ENCODE peak calls at places on chromosomes 1 and 21, in nine cellular contexts. One of them, this sample, is unnamed.

GRCh38 chr1:73056826-73057225 is 774.5 kb upstream of the NEGR1 start:
- DNase-seq in heart right ventricle: no peak
- DNase-seq in lower lobe of right lung: no peak
- DNase-seq in fibroblast of the aortic adventitia: no peak
- DNase-seq in astrocyte of the cerebellum: no peak
- DNase-seq in mesothelial cell of epicardium: no peak
- DNase-seq in AG10803: no peak
- DNase-seq in GM12865: no peak
- DNase-seq in IMR-90: no peak
- DNase-seq in this sample: no peak

GRCh38 chr1:203331224-203331623 is 19.7 kb downstream of the FMOD start:
- DNase-seq in fibroblast of the aortic adventitia: no peak
- DNase-seq in mesothelial cell of epicardium: no peak
- DNase-seq in heart right ventricle: no peak
- DNase-seq in lower lobe of right lung: no peak
- DNase-seq in AG10803: no peak
- DNase-seq in astrocyte of the cerebellum: no peak
- DNase-seq in IMR-90: no peak
- DNase-seq in GM12865: no peak
- DNase-seq in this sample: no peak

GRCh38 chr1:220789532-220790147 is 2.9 kb downstream of the MTARC1 start:
- DNase-seq in fibroblast of the aortic adventitia: no peak
- DNase-seq in GM12865: no peak
- DNase-seq in mesothelial cell of epicardium: no peak
- DNase-seq in IMR-90: no peak
- DNase-seq in AG10803: peak
- DNase-seq in lower lobe of right lung: no peak
- DNase-seq in astrocyte of the cerebellum: no peak
- DNase-seq in heart right ventricle: no peak
- DNase-seq in this sample: no peak

GRCh38 chr1:229709620-229710019 is 83.6 kb downstream of the URB2 start:
- DNase-seq in IMR-90: no peak
- DNase-seq in heart right ventricle: no peak
- DNase-seq in lower lobe of right lung: no peak
- DNase-seq in astrocyte of the cerebellum: no peak
- DNase-seq in AG10803: no peak
- DNase-seq in mesothelial cell of epicardium: no peak
- DNase-seq in fibroblast of the aortic adventitia: no peak
- DNase-seq in GM12865: no peak
- DNase-seq in this sample: no peak

GRCh38 chr1:33578557-33579448 is 106.4 kb downstream of the ZSCAN20 start:
- DNase-seq in AG10803: no peak
- DNase-seq in lower lobe of right lung: no peak
- DNase-seq in mesothelial cell of epicardium: no peak
- DNase-seq in fibroblast of the aortic adventitia: no peak
- DNase-seq in astrocyte of the cerebellum: no peak
- DNase-seq in IMR-90: no peak
- DNase-seq in heart right ventricle: no peak
- DNase-seq in GM12865: no peak
- DNase-seq in this sample: no peak

GRCh38 chr1:184052194-184052559 is 647 bp downstream of the TSEN15 start:
- DNase-seq in heart right ventricle: no peak
- DNase-seq in fibroblast of the aortic adventitia: peak
- DNase-seq in astrocyte of the cerebellum: no peak
- DNase-seq in mesothelial cell of epicardium: no peak
- DNase-seq in IMR-90: no peak
- DNase-seq in GM12865: no peak
- DNase-seq in lower lobe of right lung: no peak
- DNase-seq in AG10803: peak
- DNase-seq in this sample: no peak

GRCh38 chr21:45383111-45383614 is 21.8 kb upstream of the COL18A1 start:
- DNase-seq in astrocyte of the cerebellum: no peak
- DNase-seq in fibroblast of the aortic adventitia: no peak
- DNase-seq in GM12865: no peak
- DNase-seq in heart right ventricle: no peak
- DNase-seq in lower lobe of right lung: peak
- DNase-seq in AG10803: no peak
- DNase-seq in IMR-90: no peak
- DNase-seq in mesothelial cell of epicardium: no peak
- DNase-seq in this sample: no peak

GRCh38 chr1:223364685-223365382 is 858 bp upstream of the SUSD4 start:
- DNase-seq in AG10803: no peak
- DNase-seq in mesothelial cell of epicardium: peak
- DNase-seq in IMR-90: no peak
- DNase-seq in fibroblast of the aortic adventitia: no peak
- DNase-seq in GM12865: no peak
- DNase-seq in lower lobe of right lung: no peak
- DNase-seq in heart right ventricle: peak
- DNase-seq in astrocyte of the cerebellum: no peak
- DNase-seq in this sample: no peak

GRCh38 chr1:160855181-160855981 is 7.3 kb downstream of the CD244 start:
- DNase-seq in GM12865: peak
- DNase-seq in lower lobe of right lung: no peak
- DNase-seq in astrocyte of the cerebellum: no peak
- DNase-seq in IMR-90: no peak
- DNase-seq in AG10803: no peak
- DNase-seq in mesothelial cell of epicardium: no peak
- DNase-seq in fibroblast of the aortic adventitia: no peak
- DNase-seq in heart right ventricle: no peak
- DNase-seq in this sample: no peak

GRCh38 chr1:229480500-229480899 is 27.6 kb downstream of the NUP133 start:
- DNase-seq in lower lobe of right lung: no peak
- DNase-seq in IMR-90: no peak
- DNase-seq in heart right ventricle: no peak
- DNase-seq in mesothelial cell of epicardium: no peak
- DNase-seq in AG10803: no peak
- DNase-seq in GM12865: peak
- DNase-seq in fibroblast of the aortic adventitia: no peak
- DNase-seq in astrocyte of the cerebellum: no peak
- DNase-seq in this sample: no peak

GRCh38 chr1:189686288-189686687 is 791.4 kb downstream of the BRINP3 start:
- DNase-seq in GM12865: no peak
- DNase-seq in astrocyte of the cerebellum: no peak
- DNase-seq in lower lobe of right lung: no peak
- DNase-seq in mesothelial cell of epicardium: no peak
- DNase-seq in fibroblast of the aortic adventitia: no peak
- DNase-seq in heart right ventricle: no peak
- DNase-seq in IMR-90: no peak
- DNase-seq in AG10803: no peak
- DNase-seq in this sample: no peak

GRCh38 chr1:39141925-39142324 is 62.6 kb upstream of the MACF1 start:
- DNase-seq in GM12865: no peak
- DNase-seq in IMR-90: peak
- DNase-seq in astrocyte of the cerebellum: no peak
- DNase-seq in AG10803: peak
- DNase-seq in heart right ventricle: no peak
- DNase-seq in fibroblast of the aortic adventitia: peak
- DNase-seq in lower lobe of right lung: no peak
- DNase-seq in mesothelial cell of epicardium: no peak
- DNase-seq in this sample: no peak

DNA sequence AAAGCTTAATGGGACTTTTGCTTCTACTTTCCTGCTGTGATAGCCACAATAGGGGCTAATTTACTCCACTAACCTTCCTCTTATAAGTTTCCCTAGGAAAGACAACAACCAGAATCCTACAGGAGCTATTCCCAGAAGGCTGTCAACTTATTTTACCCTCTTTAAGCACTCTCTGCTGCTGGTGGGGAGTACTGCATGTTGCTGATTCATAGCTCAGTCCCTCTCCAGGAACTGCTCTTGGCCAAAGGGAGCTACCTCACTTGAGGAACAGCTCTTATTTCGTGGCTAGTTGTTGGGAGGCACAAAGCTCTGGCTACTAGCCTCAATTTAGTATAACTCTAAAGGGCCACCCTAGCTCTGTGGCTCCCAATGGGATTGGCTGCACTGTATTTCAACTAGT is 37.2 kb downstream of the ADSS2 start:
- DNase-seq in IMR-90: peak
- DNase-seq in GM12865: no peak
- DNase-seq in heart right ventricle: no peak
- DNase-seq in mesothelial cell of epicardium: no peak
- DNase-seq in astrocyte of the cerebellum: peak
- DNase-seq in AG10803: peak
- DNase-seq in fibroblast of the aortic adventitia: peak
- DNase-seq in lower lobe of right lung: no peak
- DNase-seq in this sample: no peak
- TF ChIP-seq CTCF in IMR-90: peak
- TF ChIP-seq CTCF in GM12865: no peak
- TF ChIP-seq CTCF in heart right ventricle: no peak
- TF ChIP-seq CTCF in mesothelial cell of epicardium: no peak
- TF ChIP-seq CTCF in astrocyte of the cerebellum: peak
- TF ChIP-seq CTCF in AG10803: peak
- TF ChIP-seq CTCF in fibroblast of the aortic adventitia: peak
- TF ChIP-seq CTCF in lower lobe of right lung: no peak
- TF ChIP-seq CTCF in this sample: no peak

DNA sequence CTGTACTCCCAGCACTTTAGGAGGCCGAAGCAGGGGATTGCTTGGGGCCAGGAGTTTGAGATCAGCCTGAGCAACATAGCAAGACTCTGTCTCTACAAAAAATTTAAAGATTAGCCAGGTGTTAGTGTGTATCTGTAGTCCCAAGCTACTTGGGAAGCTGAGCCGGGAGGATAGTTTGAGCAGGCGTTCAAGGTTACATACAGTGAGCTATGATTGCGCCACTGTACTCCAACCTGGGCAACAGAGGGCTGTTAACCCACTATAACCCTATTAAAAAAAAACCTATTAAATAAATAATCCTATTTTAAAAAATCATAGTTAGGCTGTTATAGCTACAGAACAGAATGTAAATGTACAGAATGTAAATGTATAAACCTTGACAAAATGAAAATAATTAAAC is 2.2 kb downstream of the MIS18A start:
- DNase-seq in mesothelial cell of epicardium: no peak
- DNase-seq in fibroblast of the aortic adventitia: no peak
- DNase-seq in AG10803: no peak
- DNase-seq in heart right ventricle: no peak
- DNase-seq in IMR-90: no peak
- DNase-seq in astrocyte of the cerebellum: no peak
- DNase-seq in GM12865: no peak
- DNase-seq in lower lobe of right lung: no peak
- DNase-seq in this sample: no peak
- TF ChIP-seq CTCF in mesothelial cell of epicardium: no peak
- TF ChIP-seq CTCF in fibroblast of the aortic adventitia: no peak
- TF ChIP-seq CTCF in AG10803: no peak
- TF ChIP-seq CTCF in heart right ventricle: no peak
- TF ChIP-seq CTCF in IMR-90: no peak
- TF ChIP-seq CTCF in astrocyte of the cerebellum: no peak
- TF ChIP-seq CTCF in GM12865: no peak
- TF ChIP-seq CTCF in lower lobe of right lung: no peak
- TF ChIP-seq CTCF in this sample: no peak

GRCh38 chr1:232149302-232150201 is 480.4 kb downstream of the SIPA1L2 start:
- DNase-seq in IMR-90: peak
- DNase-seq in astrocyte of the cerebellum: no peak
- DNase-seq in GM12865: no peak
- DNase-seq in lower lobe of right lung: no peak
- DNase-seq in heart right ventricle: no peak
- DNase-seq in mesothelial cell of epicardium: no peak
- DNase-seq in AG10803: peak
- DNase-seq in fibroblast of the aortic adventitia: peak
- DNase-seq in this sample: no peak

GRCh38 chr1:232145768-232146167 is 484.2 kb downstream of the SIPA1L2 start:
- DNase-seq in GM12865: no peak
- DNase-seq in mesothelial cell of epicardium: no peak
- DNase-seq in AG10803: no peak
- DNase-seq in lower lobe of right lung: no peak
- DNase-seq in IMR-90: no peak
- DNase-seq in fibroblast of the aortic adventitia: no peak
- DNase-seq in heart right ventricle: no peak
- DNase-seq in astrocyte of the cerebellum: no peak
- DNase-seq in this sample: no peak

GRCh38 chr1:232144696-232145230 is 485.2 kb downstream of the SIPA1L2 start:
- DNase-seq in AG10803: no peak
- DNase-seq in GM12865: no peak
- DNase-seq in astrocyte of the cerebellum: no peak
- DNase-seq in IMR-90: no peak
- DNase-seq in lower lobe of right lung: no peak
- DNase-seq in mesothelial cell of epicardium: no peak
- DNase-seq in heart right ventricle: no peak
- DNase-seq in fibroblast of the aortic adventitia: no peak
- DNase-seq in this sample: no peak

GRCh38 chr1:232147215-232147614 is 482.7 kb downstream of the SIPA1L2 start:
- DNase-seq in GM12865: no peak
- DNase-seq in mesothelial cell of epicardium: no peak
- DNase-seq in heart right ventricle: no peak
- DNase-seq in IMR-90: no peak
- DNase-seq in AG10803: no peak
- DNase-seq in fibroblast of the aortic adventitia: no peak
- DNase-seq in lower lobe of right lung: no peak
- DNase-seq in astrocyte of the cerebellum: no peak
- DNase-seq in this sample: no peak

DNA sequence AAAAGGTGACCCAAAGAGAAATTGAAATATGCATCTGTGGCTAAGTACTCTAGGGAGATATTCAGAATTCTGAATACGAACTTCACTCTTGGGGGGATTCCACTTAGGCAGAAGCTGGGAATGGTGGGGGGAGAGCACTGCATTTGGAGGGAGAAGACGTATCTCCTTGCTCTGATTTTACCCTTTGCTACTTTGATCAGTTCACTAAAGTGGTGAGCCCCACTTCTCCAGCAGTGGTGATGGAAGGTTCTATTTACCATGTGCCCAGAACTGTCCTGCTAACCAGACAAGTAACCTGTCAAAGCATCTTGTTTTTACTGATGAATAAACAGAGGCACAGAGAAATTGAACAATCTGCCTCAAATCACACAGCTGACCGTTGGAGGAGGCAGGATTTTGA is 483.4 kb downstream of the SIPA1L2 start:
- DNase-seq in fibroblast of the aortic adventitia: no peak
- DNase-seq in AG10803: no peak
- DNase-seq in lower lobe of right lung: no peak
- DNase-seq in astrocyte of the cerebellum: no peak
- DNase-seq in mesothelial cell of epicardium: no peak
- DNase-seq in heart right ventricle: no peak
- DNase-seq in IMR-90: no peak
- DNase-seq in GM12865: no peak
- DNase-seq in this sample: no peak
- TF ChIP-seq CTCF in fibroblast of the aortic adventitia: no peak
- TF ChIP-seq CTCF in AG10803: no peak
- TF ChIP-seq CTCF in lower lobe of right lung: no peak
- TF ChIP-seq CTCF in astrocyte of the cerebellum: no peak
- TF ChIP-seq CTCF in mesothelial cell of epicardium: no peak
- TF ChIP-seq CTCF in heart right ventricle: no peak
- TF ChIP-seq CTCF in IMR-90: no peak
- TF ChIP-seq CTCF in GM12865: no peak
- TF ChIP-seq CTCF in this sample: no peak

GRCh38 chr1:54517536-54517935 is 30.5 kb upstream of the ACOT11 start:
- DNase-seq in GM12865: no peak
- DNase-seq in astrocyte of the cerebellum: no peak
- DNase-seq in AG10803: no peak
- DNase-seq in heart right ventricle: no peak
- DNase-seq in lower lobe of right lung: no peak
- DNase-seq in fibroblast of the aortic adventitia: no peak
- DNase-seq in IMR-90: no peak
- DNase-seq in mesothelial cell of epicardium: no peak
- DNase-seq in this sample: no peak

GRCh38 chr1:54518489-54518888 is 29.5 kb upstream of the ACOT11 start:
- DNase-seq in GM12865: no peak
- DNase-seq in IMR-90: no peak
- DNase-seq in AG10803: no peak
- DNase-seq in astrocyte of the cerebellum: no peak
- DNase-seq in lower lobe of right lung: no peak
- DNase-seq in heart right ventricle: no peak
- DNase-seq in fibroblast of the aortic adventitia: no peak
- DNase-seq in mesothelial cell of epicardium: no peak
- DNase-seq in this sample: no peak

GRCh38 chr1:54516249-54516920 is 31.6 kb upstream of the ACOT11 start:
- DNase-seq in AG10803: no peak
- DNase-seq in astrocyte of the cerebellum: no peak
- DNase-seq in lower lobe of right lung: no peak
- DNase-seq in GM12865: no peak
- DNase-seq in IMR-90: peak
- DNase-seq in heart right ventricle: no peak
- DNase-seq in fibroblast of the aortic adventitia: peak
- DNase-seq in mesothelial cell of epicardium: no peak
- DNase-seq in this sample: no peak

GRCh38 chr1:54519709-54520108 is 28.3 kb upstream of the ACOT11 start:
- DNase-seq in mesothelial cell of epicardium: no peak
- DNase-seq in IMR-90: no peak
- DNase-seq in GM12865: no peak
- DNase-seq in fibroblast of the aortic adventitia: no peak
- DNase-seq in heart right ventricle: no peak
- DNase-seq in AG10803: no peak
- DNase-seq in lower lobe of right lung: no peak
- DNase-seq in astrocyte of the cerebellum: no peak
- DNase-seq in this sample: no peak
- TF ChIP-seq CTCF in mesothelial cell of epicardium: no peak
- TF ChIP-seq CTCF in IMR-90: no peak
- TF ChIP-seq CTCF in GM12865: peak
- TF ChIP-seq CTCF in fibroblast of the aortic adventitia: no peak
- TF ChIP-seq CTCF in heart right ventricle: peak
- TF ChIP-seq CTCF in AG10803: peak
- TF ChIP-seq CTCF in lower lobe of right lung: no peak
- TF ChIP-seq CTCF in astrocyte of the cerebellum: no peak
- TF ChIP-seq CTCF in this sample: no peak

This sample was measured in D721Med.